ENCODE peak calls at places on chromosomes 2 and 18, in five cellular contexts. A is GM12878, I is HepG2, F is K562, L is H1. R is an unnamed sample.

GRCh38 chr18:56152547-56152946 is 485.8 kb downstream of the TXNL1 start:
- DNase-seq in A (no peak), I (no peak), F (no peak), L (no peak), R (no peak)

GRCh38 chr2:134175834-134176233 is 78.0 kb upstream of the MGAT5 start:
- DNase-seq in A (no peak), I (no peak), F (no peak), L (no peak), R (no peak)

GRCh38 chr2:73939419-73939818 is 12.7 kb downstream of the DGUOK start:
- DNase-seq in A (no peak), I (no peak), F (no peak), L (no peak), R (no peak)

GRCh38 chr2:227697013-227697412 is 20.8 kb downstream of the SLC19A3 start:
- DNase-seq in A (no peak), I (no peak), F (no peak), L (no peak), R (no peak)

GRCh38 chr18:48538531-48539405 is at the start of gene CTIF:
- DNase-seq in A (peak; percentile 12), I (peak; percentile 95), F (peak; percentile 77), L (peak; percentile 95), R (peak; percentile 90)

GRCh38 chr2:17148298-17149228 is 369.7 kb downstream of the RAD51AP2 start:
- DNase-seq in A (no peak), I (peak; percentile 10), F (no peak), L (peak; percentile 56), R (no peak)

GRCh38 chr2:10444463-10444862 is 3.7 kb downstream of the ODC1 start:
- DNase-seq in A (peak; percentile 33), I (no peak), F (no peak), L (no peak), R (no peak)

GRCh38 chr2:222364280-222364895 is 60.0 kb upstream of the SGPP2 start:
- DNase-seq in A (no peak), I (no peak), F (no peak), L (no peak), R (no peak)

GRCh38 chr2:42337846-42338566 is 23.0 kb downstream of the COX7A2L start:
- DNase-seq in A (no peak), I (no peak), F (no peak), L (no peak), R (no peak)

GRCh38 chr18:62784966-62785413 is 69.6 kb downstream of the PHLPP1 start:
- DNase-seq in A (no peak), I (no peak), F (no peak), L (no peak), R (peak; percentile 21)

GRCh38 chr2:27081984-27082772 is 3.8 kb downstream of the EMILIN1 start:
- DNase-seq in A (no peak), I (no peak), F (peak; percentile 56), L (no peak), R (no peak)

GRCh38 chr2:239412914-239413603 is 12.2 kb upstream of the HDAC4 start:
- DNase-seq in A (no peak), I (no peak), F (no peak), L (no peak), R (no peak)

GRCh38 chr2:98308068-98308467 is 38.2 kb upstream of the CNGA3 start:
- DNase-seq in A (no peak), I (no peak), F (no peak), L (no peak), R (no peak)

GRCh38 chr18:43116699-43117294 is 1.3 kb upstream of the RIT2 start:
- DNase-seq in A (no peak), I (no peak), F (no peak), L (no peak), R (no peak)

GRCh38 chr2:165401285-165401852 is 68.1 kb upstream of the CSRNP3 start:
- DNase-seq in A (peak; percentile 9), I (peak; percentile 67), F (peak; percentile 26), L (no peak), R (no peak)

GRCh38 chr2:189595412-189595811 is 14.8 kb upstream of the SLC40A1 start:
- DNase-seq in A (no peak), I (no peak), F (no peak), L (no peak), R (no peak)

GRCh38 chr2:44107086-44107740 is 61.5 kb upstream of the PPM1B start:
- DNase-seq in A (peak; percentile 47), I (no peak), F (no peak), L (no peak), R (no peak)

GRCh38 chr2:111030271-111030891 is 90.3 kb upstream of the BCL2L11 start:
- DNase-seq in A (no peak), I (no peak), F (no peak), L (peak; percentile 43), R (no peak)

GRCh38 chr2:207044380-207044779 is 105.1 kb downstream of the CPO start:
- DNase-seq in A (no peak), I (no peak), F (no peak), L (no peak), R (no peak)

GRCh38 chr2:28201711-28202180 is 190.9 kb upstream of the FOSL2 start:
- DNase-seq in A (no peak), I (no peak), F (no peak), L (no peak), R (no peak)

GRCh38 chr18:68376931-68377330 is 338.0 kb downstream of the TMX3 start:
- DNase-seq in A (no peak), I (no peak), F (no peak), L (no peak), R (no peak)

GRCh38 chr2:100980046-100980445 is 22.0 kb upstream of the RPL31 start:
- DNase-seq in A (no peak), I (no peak), F (no peak), L (no peak), R (no peak)

GRCh38 chr2:199115169-199115568 is 342.6 kb downstream of the SATB2 start:
- DNase-seq in A (no peak), I (no peak), F (no peak), L (no peak), R (no peak)

GRCh38 chr2:121476714-121477113 is 54.0 kb upstream of the RNU4ATAC start:
- DNase-seq in A (no peak), I (no peak), F (no peak), L (no peak), R (no peak)

GRCh38 chr2:121480826-121481225 is 49.9 kb upstream of the RNU4ATAC start:
- DNase-seq in A (no peak), I (no peak), F (no peak), L (no peak), R (no peak)

GRCh38 chr2:121483021-121483420 is 47.7 kb upstream of the RNU4ATAC start:
- DNase-seq in A (no peak), I (no peak), F (no peak), L (no peak), R (no peak)

GRCh38 chr2:121478996-121479735 is 51.5 kb upstream of the RNU4ATAC start:
- DNase-seq in A (no peak), I (no peak), F (no peak), L (no peak), R (no peak)

DNA sequence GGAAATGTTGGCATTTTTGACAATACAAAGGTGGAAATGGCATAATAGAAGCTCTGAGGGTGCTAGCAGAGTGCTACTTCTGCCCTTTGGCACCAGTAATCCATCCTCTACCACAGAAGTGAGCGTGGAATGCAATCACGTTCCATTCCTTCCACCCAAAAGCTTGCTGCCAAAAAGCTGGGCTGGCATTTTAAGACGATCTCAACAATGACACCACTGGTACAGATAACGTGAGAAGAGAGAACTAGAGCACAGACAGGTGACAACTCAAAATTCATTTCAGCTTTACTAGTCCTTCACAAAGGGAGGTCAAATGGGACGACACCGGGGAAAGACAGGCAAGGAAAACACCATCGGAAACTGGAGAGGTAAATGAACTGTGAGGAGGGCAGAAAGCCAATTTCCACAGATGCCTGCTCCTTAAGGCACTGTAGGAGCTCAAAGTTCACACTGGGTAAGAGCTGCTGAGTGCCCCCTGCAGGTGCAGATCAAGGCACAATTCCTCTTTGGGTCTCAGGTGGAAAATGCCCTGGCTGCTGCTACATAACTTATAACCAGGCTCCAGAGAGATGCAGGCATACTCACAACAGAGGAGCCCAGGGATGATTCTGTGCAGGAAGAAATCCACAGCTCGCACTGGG is 50.7 kb upstream of the RNU4ATAC start:
- DNase-seq in A (no peak), I (no peak), F (no peak), L (peak; percentile 58), R (no peak)
- TF ChIP-seq CHD2 in A (no peak), I (no peak), F (no peak), L (no peak), R (no peak)

GRCh38 chr2:203715744-203716143 is 9.3 kb downstream of the CD28 start:
- DNase-seq in A (no peak), I (no peak), F (no peak), L (no peak), R (no peak)

GRCh38 chr2:203719456-203719855 is 13.0 kb downstream of the CD28 start:
- DNase-seq in A (no peak), I (no peak), F (no peak), L (no peak), R (no peak)

GRCh38 chr2:203720011-203720410 is 13.6 kb downstream of the CD28 start:
- DNase-seq in A (no peak), I (no peak), F (no peak), L (no peak), R (no peak)

GRCh38 chr2:203720922-203721672 is 14.7 kb downstream of the CD28 start:
- DNase-seq in A (no peak), I (peak; percentile 57), F (no peak), L (peak; percentile 47), R (no peak)

GRCh38 chr2:203718087-203718486 is 11.6 kb downstream of the CD28 start:
- DNase-seq in A (peak; percentile 36), I (no peak), F (no peak), L (no peak), R (no peak)
- TF ChIP-seq CHD2 in A (no peak), I (no peak), F (no peak), L (no peak), R (no peak)

DNA sequence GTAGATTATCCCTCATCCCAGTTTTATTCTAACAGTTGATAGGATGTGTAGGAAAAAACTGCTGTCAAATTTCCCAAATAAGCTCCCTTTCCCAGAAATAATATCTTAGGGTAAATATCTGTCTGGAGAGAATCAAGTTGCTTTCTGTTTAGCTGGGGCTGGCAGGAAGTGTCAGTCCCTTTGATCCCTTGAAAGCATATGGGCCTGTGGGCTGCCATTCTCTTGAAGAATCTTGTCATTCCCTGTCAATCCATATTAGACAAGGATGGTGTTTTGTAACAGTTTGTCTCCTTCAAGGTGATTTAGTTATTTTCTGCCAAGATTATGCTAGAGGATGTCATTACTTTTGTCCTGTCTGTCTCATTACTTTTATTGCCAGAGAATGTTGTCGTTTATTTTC is 37.1 kb upstream of the UBE2E3 start:
- DNase-seq in A (no peak), I (no peak), F (no peak), L (no peak), R (no peak)
- TF ChIP-seq CHD2 in A (no peak), I (no peak), F (no peak), L (no peak), R (no peak)

DNA sequence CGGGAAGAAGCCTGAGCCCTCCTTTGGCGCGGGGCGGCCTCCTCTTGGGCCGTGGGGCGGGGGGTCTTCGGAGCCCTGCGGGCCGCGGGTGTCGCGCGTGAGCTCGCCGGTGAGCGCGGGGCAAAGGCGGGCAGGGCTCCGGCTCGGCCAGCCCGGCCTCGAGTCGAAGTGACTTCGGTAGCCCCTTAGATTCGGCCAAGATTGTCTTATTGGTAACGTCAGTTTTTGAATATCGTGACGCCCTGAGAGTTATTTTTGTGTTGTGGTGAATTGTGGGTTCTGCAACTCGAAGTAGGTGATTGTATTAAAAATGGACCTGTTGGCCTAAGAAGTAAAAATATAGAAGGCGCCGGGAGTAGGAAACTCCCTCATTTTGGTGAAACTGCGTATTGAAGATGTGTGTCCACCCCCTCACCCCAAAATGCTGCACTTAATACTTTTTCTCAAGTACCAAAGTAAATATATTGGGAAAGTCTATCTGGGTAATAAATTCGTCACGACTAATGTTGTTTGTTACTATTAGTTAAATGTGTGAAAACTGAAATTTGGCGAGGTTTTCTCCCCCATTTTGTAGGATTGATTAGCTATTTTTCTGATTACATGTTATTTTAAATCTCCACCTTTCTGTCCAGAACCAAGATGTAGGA is 746 bp downstream of the MARCHF7 start:
- DNase-seq in A (no peak), I (peak; percentile 9), F (no peak), L (no peak), R (peak; percentile 23)
- TF ChIP-seq CHD2 in A (no peak), I (no peak), F (no peak), L (no peak), R (no peak)